ENCODE peak calls at places on chromosomes 1 and 21, in five cellular contexts. K is BE2C; Z is transverse colon; D is CD8-positive, alpha-beta T cell; A is fibroblast of lung. T is an unnamed sample.

GRCh38 chr1:205950826-205951549 is 7.7 kb upstream of the SLC26A9 start:
- DNase-seq in Z (no peak), K (no peak), A (peak; percentile 65), D (no peak), T (no peak)

GRCh38 chr21:42061866-42062542 is 9.1 kb upstream of the UMODL1 start:
- DNase-seq in D (peak; percentile 68), Z (peak; percentile 41), K (no peak), A (no peak), T (no peak)

GRCh38 chr1:43549921-43550597 is 19.4 kb downstream of the PTPRF start:
- DNase-seq in Z (peak; percentile 92), K (no peak), D (no peak), A (no peak), T (peak; percentile 99)

GRCh38 chr1:36355811-36356210 is 29.9 kb downstream of the STK40 start:
- DNase-seq in Z (no peak), A (no peak), K (no peak), D (no peak), T (no peak)

GRCh38 chr1:167454929-167455785 is 63.2 kb downstream of the CD247 start:
- DNase-seq in Z (peak; percentile 77), K (peak; percentile 57), D (peak; percentile 72), A (peak; percentile 23), T (peak; percentile 85)

GRCh38 chr1:185400057-185400456 is 83.0 kb upstream of the IVNS1ABP start:
- DNase-seq in Z (no peak), D (no peak), K (no peak), A (peak; percentile 87), T (no peak)

GRCh38 chr1:46174448-46175231 is at the start of gene TSPAN1:
- DNase-seq in A (no peak), D (no peak), Z (no peak), K (no peak), T (peak; percentile 54)

GRCh38 chr21:41601573-41602371 is 93.8 kb upstream of the TMPRSS2 start:
- DNase-seq in A (peak; percentile 42), K (no peak), Z (no peak), D (no peak), T (peak; percentile 27)

GRCh38 chr1:29722598-29722997 is 486.3 kb downstream of the PTPRU start:
- DNase-seq in A (no peak), K (no peak), D (no peak), Z (no peak), T (no peak)

GRCh38 chr1:154551474-154551873 is 7.0 kb downstream of the UBE2Q1 start:
- DNase-seq in Z (peak; percentile 40), K (no peak), D (no peak), A (no peak), T (no peak)

GRCh38 chr1:50967416-50968020 is 2.5 kb upstream of the CDKN2C start:
- DNase-seq in Z (no peak), A (no peak), K (no peak), D (no peak), T (no peak)

GRCh38 chr1:206606867-206607266 is 5.4 kb downstream of the EIF2D start:
- DNase-seq in Z (no peak), K (peak; percentile 28), A (peak; percentile 32), D (no peak), T (peak; percentile 56)

DNA sequence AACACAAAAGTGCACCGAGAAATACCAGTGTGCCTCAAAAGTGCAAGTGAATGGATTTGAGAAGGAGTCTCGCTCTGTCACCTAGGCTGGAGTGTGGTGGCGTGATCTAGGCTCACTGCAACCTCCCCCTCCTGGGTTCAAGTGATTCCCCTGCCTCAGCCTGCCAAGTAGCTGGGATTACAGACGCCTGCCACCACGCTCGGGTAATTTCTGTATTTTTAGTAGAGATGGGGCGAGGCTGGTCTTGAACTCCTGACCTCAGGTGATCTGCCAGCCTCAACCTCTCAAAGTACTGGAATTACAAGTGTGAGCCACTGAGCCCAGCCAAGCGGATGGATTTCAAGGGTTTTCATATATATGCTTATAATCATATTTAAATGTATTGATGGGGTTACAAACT is 35.8 kb downstream of the PRRX1 start:
- DNase-seq in Z (no peak), D (no peak), A (no peak), K (no peak), T (no peak)
- H3K4me1 ChIP-seq in Z (no peaks in the 10 kb centered on the region), D (no peaks in the 10 kb centered on the region), A (peaks cover 21% of the 10 kb centered on the region), K (no peaks in the 10 kb centered on the region), T (no peaks in the 10 kb centered on the region)

GRCh38 chr1:221773383-221773782 is 31.5 kb upstream of the DUSP10 start:
- DNase-seq in Z (no peak), D (no peak), A (no peak), K (no peak), T (no peak)
- TF ChIP-seq CTCF in Z (no peak), D (no peak), A (no peak), K (no peak), T (no peak)

GRCh38 chr1:156667610-156667967 is 9.6 kb downstream of the NES start:
- DNase-seq in A (peak; percentile 21), Z (no peak), D (no peak), K (no peak), T (peak; percentile 74)
- H3K4me1 ChIP-seq in A (peaks cover 43% of the 10 kb centered on the region), Z (peaks cover 62% of the 10 kb centered on the region), D (no peaks in the 10 kb centered on the region), K (peaks cover 18% of the 10 kb centered on the region), T (peaks cover 17% of the 10 kb centered on the region)

GRCh38 chr1:11059166-11059989 is 440 bp downstream of the SRM start:
- DNase-seq in K (peak; percentile 17), Z (peak; percentile 21), D (no peak), A (peak; percentile 13), T (no peak)

GRCh38 chr1:11058595-11059165 is 1.1 kb downstream of the SRM start:
- DNase-seq in K (no peak), A (no peak), Z (peak; percentile 31), D (no peak), T (no peak)

GRCh38 chr1:11058026-11058425 is 1.8 kb downstream of the SRM start:
- DNase-seq in Z (no peak), D (no peak), A (no peak), K (no peak), T (no peak)

GRCh38 chr1:11061652-11062365 is 2.0 kb upstream of the SRM start:
- DNase-seq in K (no peak), D (no peak), Z (no peak), A (no peak), T (no peak)

GRCh38 chr1:11059990-11060948 is at the start of gene SRM:
- DNase-seq in D (peak; percentile 86), A (peak; percentile 86), Z (peak; percentile 93), K (peak; percentile 90), T (peak; percentile 96)
- TF ChIP-seq CTCF in D (peak; percentile 49), A (peak; percentile 25), Z (peak; percentile 34), K (no peak), T (peak; percentile 68)

DNA sequence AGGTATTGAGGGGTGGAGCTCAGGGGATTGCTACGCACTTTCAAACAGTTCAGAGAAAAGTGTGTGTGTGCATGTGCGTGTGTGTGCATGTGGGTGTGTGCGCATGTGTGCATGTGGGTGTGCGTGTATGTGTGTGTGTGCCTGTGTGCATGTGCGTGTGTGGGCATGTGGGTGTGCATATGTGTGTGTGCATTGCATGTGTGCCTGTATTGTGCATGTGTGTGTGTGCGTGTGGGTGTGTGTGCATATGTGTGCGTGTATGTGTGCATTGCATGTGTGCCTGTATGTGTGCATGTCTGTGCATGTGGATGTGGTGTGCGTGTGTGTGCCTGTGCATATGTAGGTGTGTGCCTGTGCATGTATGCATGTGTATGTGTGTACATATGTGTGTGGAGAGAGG is 12.6 kb upstream of the KCNAB2 start:
- DNase-seq in K (no peak), A (no peak), Z (no peak), D (no peak), T (no peak)
- H3K4me1 ChIP-seq in K (peaks cover 3% of the 10 kb centered on the region), A (no peaks in the 10 kb centered on the region), Z (no peaks in the 10 kb centered on the region), D (peaks cover 92% of the 10 kb centered on the region), T (no peaks in the 10 kb centered on the region)

GRCh38 chr1:11279630-11280029 is 6.6 kb downstream of the UBIAD1 start:
- DNase-seq in D (no peak), A (no peak), K (no peak), Z (no peak), T (no peak)

GRCh38 chr1:11283148-11283547 is 10.2 kb downstream of the UBIAD1 start:
- DNase-seq in Z (no peak), D (no peak), K (no peak), A (no peak), T (no peak)

GRCh38 chr1:11280719-11281376 is 7.8 kb downstream of the UBIAD1 start:
- DNase-seq in Z (no peak), K (no peak), A (no peak), D (no peak), T (no peak)

GRCh38 chr1:11281518-11282331 is 8.7 kb downstream of the UBIAD1 start:
- DNase-seq in K (no peak), D (no peak), Z (no peak), A (peak; percentile 94), T (no peak)

GRCh38 chr1:11279152-11279551 is 6.2 kb downstream of the UBIAD1 start:
- DNase-seq in A (no peak), D (no peak), K (no peak), Z (no peak), T (no peak)
- TF ChIP-seq CTCF in A (no peak), D (no peak), K (no peak), Z (no peak), T (no peak)

DNA sequence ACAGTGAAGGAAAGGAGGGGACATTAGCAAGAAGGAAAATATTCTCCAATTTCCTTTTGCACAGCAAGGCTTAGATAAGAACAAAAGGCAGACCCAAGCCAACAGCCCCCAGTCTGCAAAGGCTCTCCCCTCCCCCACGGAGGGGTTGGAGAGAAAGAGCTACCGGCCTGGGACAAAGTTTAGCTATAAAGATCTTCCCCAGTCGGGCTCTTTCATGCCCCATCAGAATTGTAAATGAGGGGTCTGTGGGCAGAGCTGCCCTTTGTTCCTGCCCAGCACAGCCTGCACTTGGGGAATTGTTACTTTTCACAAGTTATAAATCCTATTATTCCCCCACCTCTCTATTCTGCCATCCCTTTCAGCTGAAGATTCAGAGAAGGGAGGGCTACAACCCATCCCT is 3.6 kb downstream of the MYCL start:
- DNase-seq in K (no peak), Z (no peak), A (no peak), D (no peak), T (peak; percentile 78)
- H3K4me1 ChIP-seq in K (peaks cover 4% of the 10 kb centered on the region), Z (peaks cover 36% of the 10 kb centered on the region), A (no peaks in the 10 kb centered on the region), D (peaks cover 4% of the 10 kb centered on the region), T (peaks cover 26% of the 10 kb centered on the region)